ENCODE peak calls at places on chromosome 5, in six cellular contexts. Y, B, D, L, M and P are unnamed samples.

GRCh38 chr5:62326702-62327101 is 20.7 kb downstream of the KIF2A start:
- DNase-seq in Y (no peak), B (no peak), D (no peak), L (no peak), M (no peak), P (no peak)

GRCh38 chr5:115838885-115839518 is 2.4 kb downstream of the ATG12 start:
- DNase-seq in Y (peak), B (peak), D (peak), L (peak), M (peak), P (peak)

GRCh38 chr5:142678615-142679014 is 7.3 kb downstream of the FGF1 start:
- DNase-seq in Y (no peak), B (no peak), D (no peak), L (no peak), M (no peak), P (no peak)

GRCh38 chr5:14298126-14298847 is 155.1 kb downstream of the TRIO start:
- DNase-seq in Y (peak), B (peak), D (peak), L (peak), M (no peak), P (no peak)

GRCh38 chr5:92409131-92409530 is 1026.0 kb upstream of the ARRDC3 start:
- DNase-seq in Y (peak), B (peak), D (peak), L (no peak), M (no peak), P (no peak)

GRCh38 chr5:3428355-3428754 is 167.3 kb upstream of the IRX1 start:
- DNase-seq in Y (no peak), B (no peak), D (no peak), L (no peak), M (no peak), P (no peak)

GRCh38 chr5:170141636-170142035 is 35.9 kb downstream of the FOXI1 start:
- DNase-seq in Y (no peak), B (no peak), D (no peak), L (no peak), M (no peak), P (no peak)

GRCh38 chr5:72584466-72584865 is 77.3 kb upstream of the ZNF366 start:
- DNase-seq in Y (no peak), B (peak), D (no peak), L (no peak), M (no peak), P (peak)

GRCh38 chr5:31516802-31517201 is 15.1 kb downstream of the DROSHA start:
- DNase-seq in Y (no peak), B (no peak), D (no peak), L (no peak), M (no peak), P (no peak)

GRCh38 chr5:23466401-23466886 is 41.0 kb upstream of the PRDM9 start:
- DNase-seq in Y (peak), B (peak), D (peak), L (peak), M (no peak), P (no peak)

GRCh38 chr5:25006734-25007133 is 362.0 kb upstream of the CDH10 start:
- DNase-seq in Y (peak), B (no peak), D (peak), L (peak), M (peak), P (no peak)

GRCh38 chr5:76690704-76691469 is 25.0 kb upstream of the F2R start:
- DNase-seq in Y (peak), B (peak), D (peak), L (no peak), M (no peak), P (no peak)

GRCh38 chr5:42718591-42718990 is 38.0 kb upstream of the CCDC152 start:
- DNase-seq in Y (peak), B (peak), D (peak), L (peak), M (peak), P (no peak)

GRCh38 chr5:133995903-133996563 is 8.7 kb downstream of the VDAC1 start:
- DNase-seq in Y (no peak), B (no peak), D (no peak), L (no peak), M (no peak), P (no peak)

GRCh38 chr5:2261002-2261703 is 378.4 kb upstream of the IRX4 start:
- DNase-seq in Y (no peak), B (no peak), D (no peak), L (no peak), M (no peak), P (no peak)

GRCh38 chr5:96000308-96000707 is 38.7 kb upstream of the ELL2 start:
- DNase-seq in Y (no peak), B (no peak), D (no peak), L (no peak), M (no peak), P (no peak)

GRCh38 chr5:58930520-58930919 is 347.6 kb downstream of the RAB3C start:
- DNase-seq in Y (no peak), B (no peak), D (no peak), L (no peak), M (no peak), P (no peak)

GRCh38 chr5:100827481-100827889 is 75.6 kb downstream of the ST8SIA4 start:
- DNase-seq in Y (peak), B (peak), D (peak), L (peak), M (no peak), P (no peak)

GRCh38 chr5:110753620-110754019 is 14.8 kb downstream of the SLC25A46 start:
- DNase-seq in Y (no peak), B (no peak), D (no peak), L (no peak), M (no peak), P (no peak)

GRCh38 chr5:57532513-57533497 is 50.2 kb upstream of the ACTBL2 start:
- DNase-seq in Y (peak), B (peak), D (peak), L (peak), M (no peak), P (no peak)

GRCh38 chr5:38319486-38319885 is 61.1 kb downstream of the EGFLAM start:
- DNase-seq in Y (no peak), B (no peak), D (no peak), L (no peak), M (no peak), P (no peak)

GRCh38 chr5:154087260-154087659 is 48.5 kb downstream of the MFAP3 start:
- DNase-seq in Y (peak), B (peak), D (no peak), L (no peak), M (peak), P (no peak)

GRCh38 chr5:116947691-116948528 is 373.3 kb upstream of the SEMA6A start:
- DNase-seq in Y (peak), B (peak), D (peak), L (peak), M (peak), P (peak)

DNA sequence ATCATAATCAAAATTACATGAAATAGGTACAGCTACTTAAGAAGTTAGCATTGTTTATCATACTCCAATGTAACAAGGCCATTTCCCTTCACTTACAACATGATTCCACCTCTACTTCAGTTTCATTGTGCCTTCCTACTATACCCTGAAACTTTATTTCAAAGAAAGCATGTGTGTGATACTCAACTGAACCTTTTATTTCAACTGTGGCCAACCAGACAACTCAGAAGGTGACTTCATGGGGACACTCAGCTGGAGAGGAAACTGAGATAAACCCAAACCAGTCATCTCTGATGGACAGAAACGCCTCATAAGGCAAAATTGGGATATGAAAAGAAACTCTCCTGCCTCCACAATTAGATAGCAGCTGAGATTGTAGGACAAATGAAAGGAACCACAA is 5.9 kb upstream of the TTC23L start:
- DNase-seq in Y (no peak), B (no peak), D (no peak), L (no peak), M (no peak), P (no peak)
- TF ChIP-seq CTCF in Y (no peak), B (no peak), D (no peak), L (no peak), M (no peak), P (no peak)

GRCh38 chr5:136014976-136015375 is 13.8 kb upstream of the TGFBI start:
- DNase-seq in Y (no peak), B (no peak), D (no peak), L (no peak), M (no peak), P (no peak)

GRCh38 chr5:136018814-136019777 is 9.7 kb upstream of the TGFBI start:
- DNase-seq in Y (peak), B (peak), D (no peak), L (peak), M (no peak), P (no peak)

GRCh38 chr5:136015966-136016365 is 12.8 kb upstream of the TGFBI start:
- DNase-seq in Y (no peak), B (no peak), D (no peak), L (no peak), M (no peak), P (no peak)

GRCh38 chr5:136020001-136020382 is 8.8 kb upstream of the TGFBI start:
- DNase-seq in Y (no peak), B (no peak), D (no peak), L (no peak), M (no peak), P (no peak)

DNA sequence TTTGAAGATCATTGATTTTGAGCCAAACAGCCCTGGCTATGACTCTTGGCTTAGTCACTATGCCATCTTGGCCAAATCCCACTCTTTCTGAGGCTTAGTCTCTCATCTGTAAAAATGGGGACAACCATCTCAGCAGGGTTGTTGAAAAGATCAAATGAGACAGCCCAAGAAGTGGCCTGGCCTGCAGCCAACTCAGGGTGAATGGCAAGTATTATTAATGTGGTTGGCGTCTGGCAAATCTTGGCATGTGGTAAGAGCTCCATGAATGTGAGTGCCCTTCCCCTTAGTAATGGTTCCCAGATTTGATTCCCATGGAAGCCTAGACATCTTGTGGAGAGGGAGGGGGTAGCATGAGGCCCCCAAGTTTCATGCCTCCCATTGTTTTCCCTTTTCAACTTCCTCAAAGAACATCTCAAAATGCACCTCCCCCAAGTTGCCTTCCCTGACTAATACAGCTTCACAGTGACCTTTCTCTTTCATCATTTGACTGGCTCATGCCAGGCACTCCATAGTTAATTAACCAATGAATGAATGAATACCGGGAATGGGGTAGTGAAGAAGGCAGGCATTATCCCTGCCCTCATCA is 11.8 kb upstream of the TGFBI start:
- DNase-seq in Y (peak), B (peak), D (peak), L (peak), M (no peak), P (no peak)
- TF ChIP-seq CTCF in Y (no peak), B (no peak), D (no peak), L (peak), M (no peak), P (no peak)

DNA sequence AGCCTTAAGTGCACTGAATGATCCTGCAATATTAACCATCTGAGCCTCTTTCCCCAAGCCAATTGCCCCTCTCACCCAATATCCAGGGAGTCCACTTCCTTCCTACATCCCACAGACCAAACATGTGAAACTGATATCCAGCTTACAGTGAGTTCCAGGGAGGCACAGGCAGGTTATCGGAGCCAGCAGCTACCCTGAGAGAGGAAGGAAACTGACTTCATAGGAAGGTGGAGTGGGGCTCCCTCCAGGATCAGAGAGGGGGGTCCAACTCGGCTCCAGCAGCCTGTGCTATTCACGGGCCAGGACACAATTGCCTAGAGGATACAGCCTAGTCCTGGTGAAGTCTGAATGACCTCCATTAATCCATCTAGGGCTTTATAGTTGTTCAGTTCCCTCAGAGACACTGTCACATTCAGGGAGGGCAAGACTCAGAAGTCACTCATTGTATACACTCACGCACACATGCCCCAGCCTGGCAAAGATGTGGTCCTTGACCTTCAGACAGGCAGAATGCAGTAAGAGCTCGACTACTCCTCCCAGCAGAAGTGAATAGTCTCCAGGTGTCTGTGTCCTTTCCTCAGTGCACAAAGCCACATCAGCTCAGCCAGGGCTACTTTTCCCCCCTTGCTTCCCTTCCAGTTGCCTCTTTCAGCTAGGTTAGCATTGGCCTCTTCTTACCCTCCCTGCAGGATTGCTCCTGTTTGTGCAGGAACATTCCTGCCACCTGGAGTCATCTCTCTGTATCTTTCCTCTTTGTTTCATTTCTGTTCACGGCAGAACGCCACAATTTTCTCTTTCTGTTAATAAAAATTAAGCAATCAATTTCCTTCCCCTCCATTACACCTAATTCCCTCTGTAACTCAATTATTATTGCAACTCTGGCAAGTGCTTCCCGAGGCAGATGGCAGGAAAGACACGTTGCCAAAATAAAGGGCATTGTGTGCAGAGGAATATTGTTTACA is 501.7 kb downstream of the ARHGEF28 start:
- DNase-seq in Y (peak), B (no peak), D (peak), L (peak), M (no peak), P (no peak)
- TF ChIP-seq CTCF in Y (peak), B (no peak), D (peak), L (peak), M (no peak), P (no peak)

GRCh38 chr5:55219770-55220169 is 7.3 kb downstream of the MCIDAS start:
- DNase-seq in Y (no peak), B (no peak), D (no peak), L (no peak), M (no peak), P (no peak)

GRCh38 chr5:55218966-55219365 is 8.1 kb downstream of the MCIDAS start:
- DNase-seq in Y (no peak), B (no peak), D (peak), L (peak), M (no peak), P (no peak)

GRCh38 chr5:55222819-55223124 is 4.3 kb downstream of the MCIDAS start:
- DNase-seq in Y (no peak), B (no peak), D (no peak), L (no peak), M (no peak), P (peak)

GRCh38 chr5:55222061-55222818 is 4.9 kb downstream of the MCIDAS start:
- DNase-seq in Y (no peak), B (no peak), D (no peak), L (no peak), M (no peak), P (peak)

GRCh38 chr5:55220433-55221185 is 6.5 kb downstream of the MCIDAS start:
- DNase-seq in Y (no peak), B (peak), D (no peak), L (no peak), M (no peak), P (no peak)
- TF ChIP-seq CTCF in Y (no peak), B (no peak), D (no peak), L (no peak), M (no peak), P (no peak)

GRCh38 chr5:141669519-141669918 is 12.5 kb downstream of the ARAP3 start:
- DNase-seq in Y (no peak), B (peak), D (no peak), L (no peak), M (no peak), P (no peak)
- TF ChIP-seq CTCF in Y (no peak), B (peak), D (peak), L (no peak), M (peak), P (peak)